ENCODE peak calls at places on chromosomes 12 and 14, in four cellular contexts. Q, W, B and S are unnamed samples.

GRCh38 chr12:9243999-9244649 is 35.9 kb upstream of the PZP start:
- DNase-seq in W (no peak), B (no peak), Q (no peak), S (no peak)

GRCh38 chr14:47846008-47846407 is 170.6 kb upstream of the MDGA2 start:
- DNase-seq in B (no peak), W (no peak), Q (no peak), S (no peak)

GRCh38 chr14:60349663-60350365 is 100.8 kb downstream of the PPM1A start:
- DNase-seq in Q (peak; percentile 60), W (peak; percentile 50), B (peak; percentile 62), S (peak; percentile 72)

GRCh38 chr14:50260511-50260910 is 29.1 kb upstream of the SOS2 start:
- DNase-seq in Q (peak; percentile 36), B (peak; percentile 37), W (peak; percentile 10), S (peak; percentile 65)

GRCh38 chr14:99447739-99448138 is 32.9 kb downstream of the SETD3 start:
- DNase-seq in Q (no peak), W (no peak), B (no peak), S (no peak)

GRCh38 chr12:11686135-11686534 is 36.7 kb downstream of the ETV6 start:
- DNase-seq in B (no peak), Q (no peak), W (no peak), S (no peak)

GRCh38 chr12:68138480-68138879 is 21.1 kb downstream of the IFNG start:
- DNase-seq in B (no peak), Q (no peak), W (no peak), S (no peak)

GRCh38 chr14:53041067-53041466 is 90.2 kb upstream of the FERMT2 start:
- DNase-seq in B (no peak), Q (no peak), W (no peak), S (no peak)

GRCh38 chr12:43676183-43676813 is 82.3 kb downstream of the PUS7L start:
- DNase-seq in B (peak; percentile 44), Q (peak; percentile 21), W (peak; percentile 24), S (peak; percentile 48)

GRCh38 chr12:25423355-25423754 is 129.7 kb downstream of the LMNTD1 start:
- DNase-seq in W (no peak), Q (no peak), B (no peak), S (no peak)

GRCh38 chr12:49055978-49056754 is 4.4 kb downstream of the KMT2D start:
- DNase-seq in Q (peak; percentile 75), B (peak; percentile 74), W (peak; percentile 66), S (peak; percentile 93)

GRCh38 chr12:25458047-25458552 is 95.0 kb downstream of the LMNTD1 start:
- DNase-seq in Q (peak; percentile 89), W (peak; percentile 93), B (no peak), S (peak; percentile 94)

GRCh38 chr12:53504004-53504920 is 3.0 kb downstream of the NPFF start:
- DNase-seq in Q (no peak), W (no peak), B (no peak), S (no peak)

GRCh38 chr12:52687527-52688385 is 7.5 kb upstream of the KRT1 start:
- DNase-seq in Q (no peak), B (no peak), W (peak; percentile 26), S (no peak)

GRCh38 chr14:94864421-94865195 is 94.7 kb upstream of the GSC start:
- DNase-seq in Q (no peak), W (peak; percentile 16), B (no peak), S (no peak)

GRCh38 chr12:106193404-106194215 is 54.2 kb downstream of the CKAP4 start:
- DNase-seq in W (no peak), Q (no peak), B (no peak), S (no peak)

GRCh38 chr12:64229240-64229639 is 7.1 kb upstream of the KICS2 start:
- DNase-seq in B (no peak), W (no peak), Q (no peak), S (no peak)

GRCh38 chr12:108299516-108299915 is 39.6 kb downstream of the CMKLR1 start:
- DNase-seq in Q (no peak), W (no peak), B (peak; percentile 51), S (no peak)

GRCh38 chr14:101934751-101935150 is 29.6 kb upstream of the DYNC1H1 start:
- DNase-seq in Q (no peak), B (no peak), W (no peak), S (no peak)

GRCh38 chr14:31222834-31223233 is 15.2 kb upstream of the HECTD1 start:
- DNase-seq in W (no peak), B (no peak), Q (no peak), S (no peak)

GRCh38 chr12:87596134-87596533 is 433.1 kb downstream of the C12orf50 start:
- DNase-seq in Q (no peak), W (no peak), B (no peak), S (no peak)

GRCh38 chr14:69715725-69716482 is 51.0 kb upstream of the SRSF5 start:
- DNase-seq in B (no peak), W (peak; percentile 63), Q (no peak), S (peak; percentile 83)

GRCh38 chr14:35696575-35696974 is 112.5 kb downstream of the RALGAPA1 start:
- DNase-seq in W (no peak), Q (no peak), B (no peak), S (peak; percentile 6)

GRCh38 chr12:108479364-108480070 is 35.6 kb upstream of the FICD start:
- DNase-seq in Q (peak; percentile 28), W (peak; percentile 54), B (no peak), S (no peak)

GRCh38 chr12:18521461-18521860 is 216.4 kb downstream of the PLCZ1 start:
- DNase-seq in B (no peak), W (no peak), Q (no peak), S (no peak)

GRCh38 chr12:104467346-104467837 is 10.6 kb downstream of the CHST11 start:
- DNase-seq in B (no peak), Q (no peak), W (no peak), S (no peak)

GRCh38 chr14:44396226-44396625 is 110.9 kb downstream of the FSCB start:
- DNase-seq in W (no peak), B (no peak), Q (no peak), S (no peak)

GRCh38 chr14:95291859-95292542 is 27.7 kb downstream of the CLMN start:
- DNase-seq in B (no peak), Q (peak; percentile 87), W (peak; percentile 90), S (peak; percentile 90)

GRCh38 chr14:30005114-30005698 is 77.6 kb upstream of the PRKD1 start:
- DNase-seq in W (peak; percentile 44), Q (peak; percentile 65), B (peak; percentile 33), S (peak; percentile 68)

GRCh38 chr14:69129264-69129880 is 23.5 kb downstream of the DCAF5 start:
- DNase-seq in B (peak; percentile 82), W (peak; percentile 84), Q (peak; percentile 88), S (peak; percentile 88)

GRCh38 chr12:121845699-121846098 is 13.0 kb downstream of the HPD start:
- DNase-seq in Q (no peak), B (no peak), W (no peak), S (no peak)

GRCh38 chr12:1435456-1435855 is 158.9 kb downstream of the FBXL14 start:
- DNase-seq in B (no peak), W (no peak), Q (no peak), S (no peak)

GRCh38 chr14:28635387-28635786 is 131.2 kb upstream of the FOXG1 start:
- DNase-seq in Q (peak; percentile 28), B (peak; percentile 29), W (peak; percentile 29), S (peak; percentile 34)

GRCh38 chr14:31263485-31264133 is 56.0 kb upstream of the HECTD1 start:
- DNase-seq in W (peak; percentile 89), B (no peak), Q (peak; percentile 85), S (peak; percentile 99)

GRCh38 chr14:32648434-32648833 is 290.2 kb upstream of the NPAS3 start:
- DNase-seq in Q (no peak), W (no peak), B (no peak), S (no peak)